ENCODE peak calls at places on chromosomes 3 and 15, in seven cellular contexts. G is stomach, O is heart left ventricle, L is transverse colon, D is breast epithelium, C is adrenal gland, P is GM12892. A is an unnamed sample.

GRCh38 chr3:171458056-171458856 is 1.9 kb downstream of the TNIK start:
- DNase-seq in L (peak), G (peak), P (no peak), C (no peak), D (no peak), O (peak), A (no peak)

GRCh38 chr3:157906627-157907026 is 199.6 kb downstream of the SHOX2 start:
- DNase-seq in G (no peak), L (no peak), C (no peak), O (no peak), P (no peak), D (no peak), A (no peak)

GRCh38 chr3:53255360-53255774 is 455 bp downstream of the TKT start:
- DNase-seq in G (peak), L (peak), C (no peak), D (no peak), O (peak), P (no peak), A (no peak)

GRCh38 chr3:183428140-183429023 is at the start of gene MCF2L2:
- DNase-seq in G (peak), L (peak), P (peak), D (no peak), O (peak), C (peak), A (no peak)

GRCh38 chr3:39404943-39405686 is 1.4 kb upstream of the RPSA start:
- DNase-seq in L (no peak), G (no peak), C (no peak), O (no peak), D (no peak), P (no peak), A (no peak)

GRCh38 chr15:39582977-39583585 is 2.2 kb downstream of the THBS1 start:
- DNase-seq in O (no peak), L (no peak), C (no peak), D (no peak), G (no peak), P (no peak), A (no peak)

GRCh38 chr15:76844096-76844495 is 61.0 kb downstream of the SCAPER start:
- DNase-seq in L (no peak), D (no peak), C (no peak), G (no peak), P (no peak), O (no peak), A (no peak)

GRCh38 chr3:76403556-76403955 is 618.2 kb upstream of the ZNF717 start:
- DNase-seq in D (no peak), C (no peak), O (no peak), L (no peak), G (no peak), P (no peak), A (no peak)

GRCh38 chr15:23690450-23690852 is 3.3 kb upstream of the NDN start:
- DNase-seq in C (peak), P (no peak), G (peak), D (peak), O (peak), L (peak), A (no peak)

GRCh38 chr15:57401546-57401945 is 25.2 kb downstream of the CGNL1 start:
- DNase-seq in P (no peak), G (no peak), O (no peak), C (no peak), L (no peak), D (no peak), A (no peak)

GRCh38 chr3:41304603-41305002 is 105.3 kb downstream of the CTNNB1 start:
- DNase-seq in G (no peak), C (peak), L (no peak), P (no peak), D (no peak), O (peak), A (no peak)

GRCh38 chr15:48177875-48178611 is at the start of gene MYEF2:
- DNase-seq in P (peak), C (peak), O (peak), D (peak), L (peak), G (peak), A (peak)

GRCh38 chr15:90716317-90716975 is 700 bp upstream of the BLM start:
- DNase-seq in P (no peak), L (no peak), C (no peak), D (no peak), O (no peak), G (no peak), A (no peak)

GRCh38 chr3:53804697-53805462 is 41.3 kb downstream of the CHDH start:
- DNase-seq in D (no peak), L (no peak), P (peak), C (no peak), G (no peak), O (no peak), A (peak)

GRCh38 chr3:110579841-110580550 is 491.6 kb upstream of the NECTIN3 start:
- DNase-seq in P (no peak), L (no peak), G (no peak), D (no peak), O (no peak), C (no peak), A (no peak)

GRCh38 chr3:46994801-46995731 is 15.6 kb downstream of the NBEAL2 start:
- DNase-seq in O (no peak), G (no peak), P (no peak), C (no peak), L (no peak), D (no peak), A (no peak)

GRCh38 chr3:190566043-190566933 is 52.4 kb downstream of the IL1RAP start:
- DNase-seq in L (peak), G (peak), C (peak), D (peak), O (peak), P (no peak), A (peak)

GRCh38 chr3:118793176-118793575 is 241.5 kb downstream of the IGSF11 start:
- DNase-seq in L (no peak), D (no peak), C (no peak), P (no peak), G (no peak), O (no peak), A (no peak)

GRCh38 chr3:54915976-54916375 is 11.9 kb downstream of the LRTM1 start:
- DNase-seq in O (no peak), D (no peak), P (no peak), L (no peak), G (no peak), C (no peak), A (no peak)

GRCh38 chr3:3699407-3699806 is 99.8 kb upstream of the LRRN1 start:
- DNase-seq in C (no peak), G (no peak), D (no peak), O (no peak), P (no peak), L (no peak), A (no peak)

GRCh38 chr3:4614070-4614469 is 120.9 kb downstream of the ITPR1 start:
- DNase-seq in L (no peak), O (no peak), P (no peak), G (no peak), D (no peak), C (no peak), A (no peak)

GRCh38 chr15:41276821-41277220 is 45.8 kb downstream of the CHP1 start:
- DNase-seq in O (no peak), L (no peak), D (no peak), G (no peak), P (no peak), C (no peak), A (no peak)

GRCh38 chr3:171661484-171661883 is 148.8 kb downstream of the PLD1 start:
- DNase-seq in O (no peak), D (no peak), G (no peak), P (no peak), L (no peak), C (no peak), A (no peak)

GRCh38 chr3:176286456-176287115 is 910.7 kb downstream of the TBL1XR1 start:
- DNase-seq in P (no peak), C (no peak), D (no peak), O (no peak), L (no peak), G (no peak), A (no peak)

GRCh38 chr15:96416934-96417759 is 86.6 kb downstream of the NR2F2 start:
- DNase-seq in G (peak), C (no peak), L (no peak), P (no peak), O (no peak), D (no peak), A (no peak)

GRCh38 chr3:170159459-170159858 is 22.1 kb downstream of the PHC3 start:
- DNase-seq in D (no peak), L (no peak), C (no peak), O (no peak), G (no peak), P (no peak), A (no peak)

GRCh38 chr3:113084777-113085176 is 94.0 kb downstream of the GTPBP8 start:
- DNase-seq in L (peak), P (no peak), O (peak), D (peak), C (peak), G (peak), A (no peak)

GRCh38 chr3:161171113-161171512 is 50.0 kb upstream of the NMD3 start:
- DNase-seq in O (peak), G (no peak), L (no peak), C (peak), D (no peak), P (no peak), A (peak)

GRCh38 chr3:123809597-123809996 is 74.5 kb downstream of the MYLK start:
- DNase-seq in C (no peak), P (no peak), L (no peak), G (no peak), D (no peak), O (no peak), A (no peak)

GRCh38 chr3:184234671-184235380 is 5.4 kb downstream of the VWA5B2 start:
- DNase-seq in C (no peak), G (no peak), D (no peak), P (no peak), O (no peak), L (no peak), A (peak)

GRCh38 chr3:134749174-134749573 is 45.9 kb upstream of the EPHB1 start:
- DNase-seq in C (no peak), P (no peak), G (no peak), D (no peak), O (no peak), L (no peak), A (no peak)

GRCh38 chr3:141368925-141369794 is 856 bp downstream of the ZBTB38 start:
- DNase-seq in O (no peak), G (no peak), P (no peak), L (no peak), C (no peak), D (no peak), A (no peak)
- TF ChIP-seq POLR2A in O (no peak), G (no peak), P (peak), L (no peak), C (no peak), D (no peak), A (no peak)

DNA sequence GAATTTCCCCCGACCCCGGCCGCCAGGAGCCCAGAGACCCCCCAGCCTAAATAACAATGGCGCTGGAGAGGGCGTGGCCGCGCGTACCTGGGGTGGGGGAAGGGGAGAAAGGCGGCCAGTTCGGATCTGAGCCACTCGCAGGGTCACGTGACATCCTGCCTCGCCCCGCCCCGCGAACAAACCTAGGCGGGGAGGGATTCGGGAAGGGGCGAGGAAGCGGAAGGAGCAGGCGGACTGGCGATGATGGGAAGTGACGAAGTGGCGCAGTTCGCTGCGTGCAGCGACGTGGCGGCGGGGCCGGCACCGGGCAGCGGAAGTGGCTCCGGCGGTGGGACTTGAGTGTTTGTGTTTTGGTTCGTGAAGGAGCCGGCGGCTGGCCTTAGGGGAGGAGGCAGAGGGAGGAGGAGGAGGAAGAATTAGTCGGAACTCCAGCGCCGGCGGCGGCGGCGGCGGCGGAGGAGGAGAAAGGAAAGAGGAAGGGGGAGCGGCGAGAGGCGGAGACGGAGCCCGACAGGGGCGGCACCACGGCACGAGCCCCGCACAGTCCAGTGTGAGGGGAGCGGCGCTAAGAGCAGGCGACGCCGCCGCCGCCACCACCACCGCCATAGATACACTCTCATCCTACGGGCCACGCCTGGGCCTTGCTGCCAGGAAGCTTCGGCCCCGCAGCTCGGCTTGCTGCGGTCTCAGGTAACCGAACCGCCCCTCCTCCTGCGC is at the start of gene RAB5A:
- DNase-seq in O (peak), D (peak), G (peak), L (peak), C (peak), P (peak), A (peak)
- TF ChIP-seq POLR2A in O (peak), D (peak), G (no peak), L (peak), C (peak), P (peak), A (peak)

GRCh38 chr3:188266581-188267274 is 112.8 kb downstream of the LPP start:
- DNase-seq in C (no peak), L (peak), O (no peak), D (peak), P (no peak), G (peak), A (no peak)
- TF ChIP-seq POLR2A in C (no peak), L (no peak), O (no peak), D (no peak), P (no peak), G (no peak), A (no peak)

GRCh38 chr15:38453971-38454686 is at the start of gene FAM98B:
- DNase-seq in C (peak), D (peak), O (peak), L (peak), P (peak), G (peak), A (peak)
- TF ChIP-seq POLR2A in C (no peak), D (no peak), O (peak), L (peak), P (peak), G (no peak), A (no peak)

GRCh38 chr15:88987590-88987950 is 74.4 kb upstream of the MFGE8 start:
- DNase-seq in P (no peak), L (no peak), G (no peak), C (no peak), D (no peak), O (no peak), A (no peak)

GRCh38 chr15:88983861-88984429 is 70.8 kb upstream of the MFGE8 start:
- DNase-seq in D (no peak), P (no peak), C (no peak), O (no peak), G (no peak), L (no peak), A (no peak)

GRCh38 chr15:88987951-88988671 is 74.9 kb upstream of the MFGE8 start:
- DNase-seq in L (no peak), D (no peak), G (no peak), C (no peak), O (no peak), P (no peak), A (no peak)

GRCh38 chr15:88986949-88987589 is 73.9 kb upstream of the MFGE8 start:
- DNase-seq in P (no peak), L (no peak), O (no peak), C (no peak), D (no peak), G (no peak), A (no peak)

GRCh38 chr15:88985547-88986393 is 72.6 kb upstream of the MFGE8 start:
- DNase-seq in C (no peak), G (no peak), D (no peak), P (no peak), L (no peak), O (no peak), A (no peak)
- TF ChIP-seq POLR2A in C (no peak), G (no peak), D (no peak), P (no peak), L (no peak), O (no peak), A (no peak)

GRCh38 chr3:49276475-49277356 is at the start of gene C3orf62:
- DNase-seq in C (peak), P (peak), L (peak), O (peak), D (peak), G (peak), A (peak)
- TF ChIP-seq POLR2A in C (peak), P (peak), L (peak), O (peak), D (no peak), G (no peak), A (peak)

DNA sequence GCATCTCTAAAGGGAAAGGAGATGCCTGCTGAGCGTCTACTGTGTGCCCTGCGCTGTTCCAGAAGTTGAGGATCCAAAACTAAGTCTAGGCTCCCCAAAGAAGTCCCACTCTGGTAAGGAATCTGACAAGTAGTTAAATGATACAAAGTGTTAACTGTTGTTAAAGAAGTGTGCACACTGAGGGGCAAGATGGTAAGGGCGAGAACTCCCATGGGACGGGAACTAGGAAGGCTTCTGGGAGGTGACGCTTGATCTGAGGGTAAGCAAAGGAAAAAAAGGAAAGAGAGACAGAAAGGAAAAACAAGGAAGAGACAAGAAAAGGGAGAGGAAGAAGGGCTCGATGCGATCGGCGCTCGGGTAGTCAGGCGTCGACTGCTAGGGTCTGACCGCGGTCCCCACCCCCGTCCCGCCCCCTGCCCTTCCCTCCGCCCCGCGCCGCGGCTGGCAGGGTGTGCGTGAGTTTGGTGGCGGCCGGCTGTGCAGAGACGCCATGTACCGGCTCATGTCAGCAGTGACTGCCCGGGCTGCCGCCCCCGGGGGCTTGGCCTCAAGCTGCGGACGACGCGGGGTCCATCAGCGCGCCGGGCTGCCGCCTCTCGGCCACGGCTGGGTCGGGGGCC is at the start of gene LACTB:
- DNase-seq in L (peak), G (peak), D (peak), C (peak), P (peak), O (peak), A (peak)
- TF ChIP-seq POLR2A in L (peak), G (no peak), D (peak), C (peak), P (peak), O (peak), A (peak)

GRCh38 chr15:54820811-54821210 is 375.9 kb downstream of the RSL24D1 start:
- DNase-seq in L (peak), P (no peak), O (peak), D (no peak), G (no peak), C (peak), A (no peak)

GRCh38 chr15:54820098-54820497 is 376.6 kb downstream of the RSL24D1 start:
- DNase-seq in O (no peak), L (no peak), P (no peak), C (no peak), G (no peak), D (no peak), A (no peak)

GRCh38 chr15:54815546-54815945 is 381.2 kb downstream of the RSL24D1 start:
- DNase-seq in L (no peak), C (no peak), P (no peak), D (no peak), G (no peak), O (no peak), A (no peak)

GRCh38 chr15:54812383-54812782 is 384.4 kb downstream of the RSL24D1 start:
- DNase-seq in C (no peak), L (no peak), O (no peak), D (no peak), P (no peak), G (no peak), A (no peak)

DNA sequence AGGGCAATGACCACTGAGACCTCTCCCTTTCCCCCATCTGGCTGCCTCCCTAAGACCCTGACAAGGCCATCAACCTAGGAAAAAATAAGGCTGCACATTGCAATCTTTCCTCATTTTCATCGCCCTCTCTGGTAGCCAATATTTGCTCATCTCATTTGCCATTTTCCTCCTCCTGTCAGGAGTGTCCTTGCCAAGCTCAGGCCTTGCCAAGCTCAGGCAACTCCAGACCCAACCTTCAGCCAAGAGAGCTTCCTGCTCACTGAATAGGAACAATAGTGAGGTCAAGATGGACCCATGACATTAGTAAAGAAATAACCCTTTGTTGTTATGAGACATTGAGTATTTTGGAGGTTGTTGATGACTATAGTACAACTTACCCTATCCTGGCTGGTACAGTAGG is 380.3 kb downstream of the RSL24D1 start:
- DNase-seq in C (no peak), D (no peak), L (no peak), P (no peak), O (no peak), G (no peak), A (no peak)
- TF ChIP-seq POLR2A in C (no peak), D (no peak), L (no peak), P (no peak), O (no peak), G (no peak), A (no peak)

GRCh38 chr15:100721758-100722550 is 119.6 kb downstream of the ASB7 start:
- DNase-seq in O (peak), D (peak), P (no peak), C (peak), G (peak), L (peak), A (peak)
- TF ChIP-seq POLR2A in O (no peak), D (no peak), P (no peak), C (no peak), G (no peak), L (no peak), A (peak)